ENCODE peak calls at places on chromosomes 5 and 9, in ten cellular contexts. T, M, J, R, I, N, L, S, Y and O are unnamed samples.

GRCh38 chr5:115770466-115770865 is 46.0 kb downstream of the CDO1 start:
- DNase-seq in T (no peak), R (no peak), I (no peak), N (peak), Y (no peak), S (no peak), M (peak), L (no peak), J (no peak), O (no peak)

GRCh38 chr9:121333950-121334773 is 35.9 kb downstream of the STOM start:
- DNase-seq in N (no peak), L (no peak), Y (no peak), M (no peak), I (no peak), T (no peak), S (no peak), J (no peak), R (no peak), O (no peak)

GRCh38 chr5:142529626-142530278 is 156.1 kb downstream of the FGF1 start:
- DNase-seq in M (no peak), Y (no peak), J (no peak), I (no peak), R (peak), T (no peak), S (no peak), L (no peak), N (no peak), O (no peak)

GRCh38 chr5:129361441-129362025 is 98.6 kb upstream of the ADAMTS19 start:
- DNase-seq in N (no peak), T (no peak), R (peak), Y (no peak), M (no peak), I (no peak), J (peak), L (no peak), S (peak), O (no peak)

GRCh38 chr5:169139381-169140125 is 161.4 kb downstream of the SLIT3 start:
- DNase-seq in T (no peak), I (no peak), J (no peak), L (no peak), R (no peak), N (no peak), M (no peak), S (no peak), Y (no peak), O (no peak)

GRCh38 chr5:137201876-137202275 is 297.2 kb downstream of the SPOCK1 start:
- DNase-seq in J (no peak), I (no peak), Y (no peak), R (peak), L (no peak), M (peak), T (no peak), S (no peak), N (no peak), O (no peak)

GRCh38 chr9:757246-757881 is 84.1 kb upstream of the DMRT1 start:
- DNase-seq in N (peak), J (peak), T (no peak), M (peak), R (peak), L (no peak), Y (no peak), S (peak), I (no peak), O (no peak)

GRCh38 chr5:32541241-32541640 is 44.1 kb upstream of the SUB1 start:
- DNase-seq in Y (no peak), J (no peak), L (no peak), M (no peak), N (no peak), I (no peak), S (no peak), T (no peak), R (no peak), O (no peak)

GRCh38 chr9:2389404-2389803 is 232.2 kb upstream of the VLDLR start:
- DNase-seq in T (no peak), I (no peak), L (no peak), R (no peak), Y (no peak), S (no peak), J (no peak), N (no peak), M (no peak), O (no peak)

GRCh38 chr9:33189331-33189731 is 22.2 kb upstream of the B4GALT1 start:
- DNase-seq in J (no peak), Y (peak), M (no peak), N (peak), R (no peak), L (no peak), S (no peak), T (no peak), I (no peak), O (no peak)

GRCh38 chr9:98879094-98879957 is 64.4 kb upstream of the COL15A1 start:
- DNase-seq in J (no peak), R (no peak), I (no peak), Y (no peak), S (no peak), L (no peak), M (no peak), N (no peak), T (no peak), O (no peak)

GRCh38 chr5:55853271-55853670 is 2.1 kb downstream of the IL31RA start:
- DNase-seq in M (no peak), L (no peak), T (no peak), R (peak), J (no peak), N (no peak), Y (no peak), I (no peak), S (no peak), O (no peak)

GRCh38 chr9:130500340-130500771 is 55.6 kb downstream of the ASS1 start:
- DNase-seq in N (no peak), I (no peak), S (no peak), R (no peak), T (no peak), L (no peak), Y (no peak), J (peak), M (no peak), O (no peak)

GRCh38 chr9:6614489-6614888 is 31.0 kb downstream of the GLDC start:
- DNase-seq in M (no peak), T (no peak), Y (no peak), R (no peak), L (no peak), I (no peak), J (no peak), N (no peak), S (no peak), O (no peak)

GRCh38 chr5:151961557-151961956 is 36.9 kb upstream of the GLRA1 start:
- DNase-seq in M (no peak), N (peak), T (no peak), S (no peak), L (no peak), Y (no peak), R (no peak), J (no peak), I (no peak), O (no peak)

GRCh38 chr9:133403766-133404439 is 13.9 kb downstream of the REXO4 start:
- DNase-seq in M (peak), T (no peak), I (no peak), R (no peak), L (peak), S (peak), J (peak), Y (peak), N (peak), O (no peak)